ENCODE peak calls at places on chromosomes 13 and 19, in five cellular contexts. One of them, this sample, is unnamed.
A peak's percentile ranks its signal among the peaks of the same experiment; 100 is the strongest.

GRCh38 chr13:112618501-112618900 is 30.5 kb upstream of the TUBGCP3 start:
- DNase-seq in fibroblast of pulmonary artery: no peak
- DNase-seq in NAMALWA: no peak
- DNase-seq in activated CD8-positive, alpha-beta memory T cell treated with anti-CD3 and anti-CD28 coated beads, Interleukin-2, amount 50 U/mL, for 48 hours: no peak
- DNase-seq in stimulated activated CD4-positive, alpha-beta T cell treated with anti-CD3 and anti-CD28 coated beads, TNF-alpha, amount 100 ng/mL, for 1 hour: no peak
- DNase-seq in this sample: no peak

GRCh38 chr13:29923554-29924481 is 73.4 kb upstream of the UBL3 start:
- DNase-seq in stimulated activated CD4-positive, alpha-beta T cell treated with anti-CD3 and anti-CD28 coated beads, TNF-alpha, amount 100 ng/mL, for 1 hour: peak; percentile 23
- DNase-seq in activated CD8-positive, alpha-beta memory T cell treated with anti-CD3 and anti-CD28 coated beads, Interleukin-2, amount 50 U/mL, for 48 hours: peak; percentile 89
- DNase-seq in NAMALWA: peak; percentile 64
- DNase-seq in fibroblast of pulmonary artery: peak; percentile 95
- DNase-seq in this sample: peak; percentile 93

GRCh38 chr13:31166591-31166990 is 4.9 kb upstream of the HSPH1 start:
- DNase-seq in stimulated activated CD4-positive, alpha-beta T cell treated with anti-CD3 and anti-CD28 coated beads, TNF-alpha, amount 100 ng/mL, for 1 hour: no peak
- DNase-seq in NAMALWA: no peak
- DNase-seq in fibroblast of pulmonary artery: no peak
- DNase-seq in activated CD8-positive, alpha-beta memory T cell treated with anti-CD3 and anti-CD28 coated beads, Interleukin-2, amount 50 U/mL, for 48 hours: no peak
- DNase-seq in this sample: no peak

GRCh38 chr19:53927745-53928144 is 18.7 kb downstream of the CACNG7 start:
- DNase-seq in activated CD8-positive, alpha-beta memory T cell treated with anti-CD3 and anti-CD28 coated beads, Interleukin-2, amount 50 U/mL, for 48 hours: no peak
- DNase-seq in NAMALWA: peak; percentile 59
- DNase-seq in stimulated activated CD4-positive, alpha-beta T cell treated with anti-CD3 and anti-CD28 coated beads, TNF-alpha, amount 100 ng/mL, for 1 hour: no peak
- DNase-seq in fibroblast of pulmonary artery: peak; percentile 81
- DNase-seq in this sample: no peak

GRCh38 chr13:113064534-113065405 is 40.8 kb upstream of the F7 start:
- DNase-seq in stimulated activated CD4-positive, alpha-beta T cell treated with anti-CD3 and anti-CD28 coated beads, TNF-alpha, amount 100 ng/mL, for 1 hour: no peak
- DNase-seq in activated CD8-positive, alpha-beta memory T cell treated with anti-CD3 and anti-CD28 coated beads, Interleukin-2, amount 50 U/mL, for 48 hours: no peak
- DNase-seq in NAMALWA: no peak
- DNase-seq in fibroblast of pulmonary artery: peak; percentile 79
- DNase-seq in this sample: no peak

GRCh38 chr13:80361883-80362327 is 21.0 kb upstream of the SPRY2 start:
- DNase-seq in NAMALWA: peak; percentile 50
- DNase-seq in stimulated activated CD4-positive, alpha-beta T cell treated with anti-CD3 and anti-CD28 coated beads, TNF-alpha, amount 100 ng/mL, for 1 hour: no peak
- DNase-seq in fibroblast of pulmonary artery: no peak
- DNase-seq in activated CD8-positive, alpha-beta memory T cell treated with anti-CD3 and anti-CD28 coated beads, Interleukin-2, amount 50 U/mL, for 48 hours: no peak
- DNase-seq in this sample: no peak

GRCh38 chr13:106401081-106401480 is 134.4 kb downstream of the EFNB2 start:
- DNase-seq in stimulated activated CD4-positive, alpha-beta T cell treated with anti-CD3 and anti-CD28 coated beads, TNF-alpha, amount 100 ng/mL, for 1 hour: no peak
- DNase-seq in activated CD8-positive, alpha-beta memory T cell treated with anti-CD3 and anti-CD28 coated beads, Interleukin-2, amount 50 U/mL, for 48 hours: no peak
- DNase-seq in NAMALWA: no peak
- DNase-seq in fibroblast of pulmonary artery: peak; percentile 21
- DNase-seq in this sample: no peak

GRCh38 chr13:106372199-106373160 is 163.0 kb downstream of the EFNB2 start:
- DNase-seq in activated CD8-positive, alpha-beta memory T cell treated with anti-CD3 and anti-CD28 coated beads, Interleukin-2, amount 50 U/mL, for 48 hours: no peak
- DNase-seq in stimulated activated CD4-positive, alpha-beta T cell treated with anti-CD3 and anti-CD28 coated beads, TNF-alpha, amount 100 ng/mL, for 1 hour: no peak
- DNase-seq in NAMALWA: no peak
- DNase-seq in fibroblast of pulmonary artery: peak; percentile 59
- DNase-seq in this sample: no peak

GRCh38 chr19:16293133-16294085 is 31.2 kb upstream of the KLF2 start:
- DNase-seq in activated CD8-positive, alpha-beta memory T cell treated with anti-CD3 and anti-CD28 coated beads, Interleukin-2, amount 50 U/mL, for 48 hours: no peak
- DNase-seq in NAMALWA: no peak
- DNase-seq in fibroblast of pulmonary artery: peak; percentile 100
- DNase-seq in stimulated activated CD4-positive, alpha-beta T cell treated with anti-CD3 and anti-CD28 coated beads, TNF-alpha, amount 100 ng/mL, for 1 hour: no peak
- DNase-seq in this sample: no peak

GRCh38 chr19:6076675-6077463 is 33.4 kb downstream of the RFX2 start:
- DNase-seq in fibroblast of pulmonary artery: peak; percentile 87
- DNase-seq in activated CD8-positive, alpha-beta memory T cell treated with anti-CD3 and anti-CD28 coated beads, Interleukin-2, amount 50 U/mL, for 48 hours: no peak
- DNase-seq in NAMALWA: no peak
- DNase-seq in stimulated activated CD4-positive, alpha-beta T cell treated with anti-CD3 and anti-CD28 coated beads, TNF-alpha, amount 100 ng/mL, for 1 hour: no peak
- DNase-seq in this sample: no peak

GRCh38 chr13:23766199-23766771 is 122.9 kb downstream of the MIPEP start:
- DNase-seq in stimulated activated CD4-positive, alpha-beta T cell treated with anti-CD3 and anti-CD28 coated beads, TNF-alpha, amount 100 ng/mL, for 1 hour: no peak
- DNase-seq in NAMALWA: no peak
- DNase-seq in fibroblast of pulmonary artery: no peak
- DNase-seq in activated CD8-positive, alpha-beta memory T cell treated with anti-CD3 and anti-CD28 coated beads, Interleukin-2, amount 50 U/mL, for 48 hours: no peak
- DNase-seq in this sample: no peak

GRCh38 chr13:74979703-74980102 is 502.3 kb downstream of the TBC1D4 start:
- DNase-seq in NAMALWA: no peak
- DNase-seq in activated CD8-positive, alpha-beta memory T cell treated with anti-CD3 and anti-CD28 coated beads, Interleukin-2, amount 50 U/mL, for 48 hours: no peak
- DNase-seq in fibroblast of pulmonary artery: no peak
- DNase-seq in stimulated activated CD4-positive, alpha-beta T cell treated with anti-CD3 and anti-CD28 coated beads, TNF-alpha, amount 100 ng/mL, for 1 hour: no peak
- DNase-seq in this sample: no peak

GRCh38 chr19:35773020-35773809 is 2.1 kb upstream of the ARHGAP33 start:
- DNase-seq in stimulated activated CD4-positive, alpha-beta T cell treated with anti-CD3 and anti-CD28 coated beads, TNF-alpha, amount 100 ng/mL, for 1 hour: no peak
- DNase-seq in NAMALWA: no peak
- DNase-seq in fibroblast of pulmonary artery: peak; percentile 54
- DNase-seq in activated CD8-positive, alpha-beta memory T cell treated with anti-CD3 and anti-CD28 coated beads, Interleukin-2, amount 50 U/mL, for 48 hours: no peak
- DNase-seq in this sample: no peak

GRCh38 chr13:40519637-40520036 is 146.8 kb downstream of the FOXO1 start:
- DNase-seq in fibroblast of pulmonary artery: no peak
- DNase-seq in activated CD8-positive, alpha-beta memory T cell treated with anti-CD3 and anti-CD28 coated beads, Interleukin-2, amount 50 U/mL, for 48 hours: no peak
- DNase-seq in NAMALWA: no peak
- DNase-seq in stimulated activated CD4-positive, alpha-beta T cell treated with anti-CD3 and anti-CD28 coated beads, TNF-alpha, amount 100 ng/mL, for 1 hour: no peak
- DNase-seq in this sample: no peak

GRCh38 chr19:13833330-13834265 is 38.4 kb downstream of the ZSWIM4 start:
- DNase-seq in activated CD8-positive, alpha-beta memory T cell treated with anti-CD3 and anti-CD28 coated beads, Interleukin-2, amount 50 U/mL, for 48 hours: peak; percentile 96
- DNase-seq in NAMALWA: peak; percentile 91
- DNase-seq in fibroblast of pulmonary artery: peak; percentile 90
- DNase-seq in stimulated activated CD4-positive, alpha-beta T cell treated with anti-CD3 and anti-CD28 coated beads, TNF-alpha, amount 100 ng/mL, for 1 hour: peak; percentile 81
- DNase-seq in this sample: peak; percentile 94

GRCh38 chr13:43469791-43470190 is 317.0 kb downstream of the ENOX1 start:
- DNase-seq in stimulated activated CD4-positive, alpha-beta T cell treated with anti-CD3 and anti-CD28 coated beads, TNF-alpha, amount 100 ng/mL, for 1 hour: no peak
- DNase-seq in fibroblast of pulmonary artery: no peak
- DNase-seq in activated CD8-positive, alpha-beta memory T cell treated with anti-CD3 and anti-CD28 coated beads, Interleukin-2, amount 50 U/mL, for 48 hours: no peak
- DNase-seq in NAMALWA: no peak
- DNase-seq in this sample: no peak

GRCh38 chr19:10961073-10961762 is 388 bp downstream of the SMARCA4 start:
- DNase-seq in fibroblast of pulmonary artery: peak; percentile 30
- DNase-seq in activated CD8-positive, alpha-beta memory T cell treated with anti-CD3 and anti-CD28 coated beads, Interleukin-2, amount 50 U/mL, for 48 hours: peak; percentile 72
- DNase-seq in stimulated activated CD4-positive, alpha-beta T cell treated with anti-CD3 and anti-CD28 coated beads, TNF-alpha, amount 100 ng/mL, for 1 hour: no peak
- DNase-seq in NAMALWA: peak; percentile 57
- DNase-seq in this sample: no peak

GRCh38 chr19:3478409-3479176 is 1.7 kb downstream of the SMIM24 start:
- DNase-seq in NAMALWA: no peak
- DNase-seq in fibroblast of pulmonary artery: no peak
- DNase-seq in stimulated activated CD4-positive, alpha-beta T cell treated with anti-CD3 and anti-CD28 coated beads, TNF-alpha, amount 100 ng/mL, for 1 hour: no peak
- DNase-seq in activated CD8-positive, alpha-beta memory T cell treated with anti-CD3 and anti-CD28 coated beads, Interleukin-2, amount 50 U/mL, for 48 hours: no peak
- DNase-seq in this sample: no peak

GRCh38 chr19:38093154-38093553 is 130.9 kb downstream of the DPF1 start:
- DNase-seq in fibroblast of pulmonary artery: no peak
- DNase-seq in stimulated activated CD4-positive, alpha-beta T cell treated with anti-CD3 and anti-CD28 coated beads, TNF-alpha, amount 100 ng/mL, for 1 hour: no peak
- DNase-seq in activated CD8-positive, alpha-beta memory T cell treated with anti-CD3 and anti-CD28 coated beads, Interleukin-2, amount 50 U/mL, for 48 hours: no peak
- DNase-seq in NAMALWA: no peak
- DNase-seq in this sample: no peak

GRCh38 chr19:33988601-33989000 is 183.7 kb upstream of the LSM14A start:
- DNase-seq in activated CD8-positive, alpha-beta memory T cell treated with anti-CD3 and anti-CD28 coated beads, Interleukin-2, amount 50 U/mL, for 48 hours: no peak
- DNase-seq in fibroblast of pulmonary artery: no peak
- DNase-seq in NAMALWA: no peak
- DNase-seq in stimulated activated CD4-positive, alpha-beta T cell treated with anti-CD3 and anti-CD28 coated beads, TNF-alpha, amount 100 ng/mL, for 1 hour: no peak
- DNase-seq in this sample: no peak

GRCh38 chr13:67238277-67238859 is 8.2 kb upstream of the PCDH9 start:
- DNase-seq in activated CD8-positive, alpha-beta memory T cell treated with anti-CD3 and anti-CD28 coated beads, Interleukin-2, amount 50 U/mL, for 48 hours: no peak
- DNase-seq in fibroblast of pulmonary artery: peak; percentile 67
- DNase-seq in stimulated activated CD4-positive, alpha-beta T cell treated with anti-CD3 and anti-CD28 coated beads, TNF-alpha, amount 100 ng/mL, for 1 hour: no peak
- DNase-seq in NAMALWA: peak; percentile 81
- DNase-seq in this sample: no peak

GRCh38 chr19:1324792-1325567 is 39.3 kb downstream of the EFNA2 start:
- DNase-seq in fibroblast of pulmonary artery: peak; percentile 69
- DNase-seq in NAMALWA: no peak
- DNase-seq in stimulated activated CD4-positive, alpha-beta T cell treated with anti-CD3 and anti-CD28 coated beads, TNF-alpha, amount 100 ng/mL, for 1 hour: no peak
- DNase-seq in activated CD8-positive, alpha-beta memory T cell treated with anti-CD3 and anti-CD28 coated beads, Interleukin-2, amount 50 U/mL, for 48 hours: peak; percentile 70
- DNase-seq in this sample: no peak

GRCh38 chr19:41096353-41096752 is 8.1 kb downstream of the CYP2A13 start:
- DNase-seq in fibroblast of pulmonary artery: no peak
- DNase-seq in stimulated activated CD4-positive, alpha-beta T cell treated with anti-CD3 and anti-CD28 coated beads, TNF-alpha, amount 100 ng/mL, for 1 hour: no peak
- DNase-seq in NAMALWA: no peak
- DNase-seq in activated CD8-positive, alpha-beta memory T cell treated with anti-CD3 and anti-CD28 coated beads, Interleukin-2, amount 50 U/mL, for 48 hours: no peak
- DNase-seq in this sample: no peak

GRCh38 chr13:112443191-112444000 is 67.2 kb downstream of the SPACA7 start:
- DNase-seq in fibroblast of pulmonary artery: no peak
- DNase-seq in NAMALWA: peak; percentile 29
- DNase-seq in activated CD8-positive, alpha-beta memory T cell treated with anti-CD3 and anti-CD28 coated beads, Interleukin-2, amount 50 U/mL, for 48 hours: no peak
- DNase-seq in stimulated activated CD4-positive, alpha-beta T cell treated with anti-CD3 and anti-CD28 coated beads, TNF-alpha, amount 100 ng/mL, for 1 hour: no peak
- DNase-seq in this sample: no peak

GRCh38 chr19:13718733-13719132 is 45.6 kb upstream of the MRI1 start:
- DNase-seq in stimulated activated CD4-positive, alpha-beta T cell treated with anti-CD3 and anti-CD28 coated beads, TNF-alpha, amount 100 ng/mL, for 1 hour: no peak
- DNase-seq in activated CD8-positive, alpha-beta memory T cell treated with anti-CD3 and anti-CD28 coated beads, Interleukin-2, amount 50 U/mL, for 48 hours: no peak
- DNase-seq in NAMALWA: no peak
- DNase-seq in fibroblast of pulmonary artery: peak; percentile 34
- DNase-seq in this sample: no peak

GRCh38 chr19:49451430-49452181 is at the start of gene PIH1D1:
- DNase-seq in activated CD8-positive, alpha-beta memory T cell treated with anti-CD3 and anti-CD28 coated beads, Interleukin-2, amount 50 U/mL, for 48 hours: peak; percentile 92
- DNase-seq in NAMALWA: peak; percentile 99
- DNase-seq in stimulated activated CD4-positive, alpha-beta T cell treated with anti-CD3 and anti-CD28 coated beads, TNF-alpha, amount 100 ng/mL, for 1 hour: peak; percentile 88
- DNase-seq in fibroblast of pulmonary artery: peak; percentile 100
- DNase-seq in this sample: peak; percentile 97

GRCh38 chr19:15551183-15552004 is 43.1 kb downstream of the CYP4F22 start:
- DNase-seq in activated CD8-positive, alpha-beta memory T cell treated with anti-CD3 and anti-CD28 coated beads, Interleukin-2, amount 50 U/mL, for 48 hours: peak; percentile 89
- DNase-seq in fibroblast of pulmonary artery: peak; percentile 13
- DNase-seq in NAMALWA: peak; percentile 41
- DNase-seq in stimulated activated CD4-positive, alpha-beta T cell treated with anti-CD3 and anti-CD28 coated beads, TNF-alpha, amount 100 ng/mL, for 1 hour: peak; percentile 41
- DNase-seq in this sample: no peak

GRCh38 chr19:5498817-5499535 is 43.8 kb downstream of the ZNRF4 start:
- DNase-seq in activated CD8-positive, alpha-beta memory T cell treated with anti-CD3 and anti-CD28 coated beads, Interleukin-2, amount 50 U/mL, for 48 hours: no peak
- DNase-seq in stimulated activated CD4-positive, alpha-beta T cell treated with anti-CD3 and anti-CD28 coated beads, TNF-alpha, amount 100 ng/mL, for 1 hour: no peak
- DNase-seq in NAMALWA: no peak
- DNase-seq in fibroblast of pulmonary artery: no peak
- DNase-seq in this sample: no peak

GRCh38 chr19:28980236-28980868 is 232.6 kb downstream of the UQCRFS1 start:
- DNase-seq in activated CD8-positive, alpha-beta memory T cell treated with anti-CD3 and anti-CD28 coated beads, Interleukin-2, amount 50 U/mL, for 48 hours: no peak
- DNase-seq in fibroblast of pulmonary artery: peak; percentile 42
- DNase-seq in stimulated activated CD4-positive, alpha-beta T cell treated with anti-CD3 and anti-CD28 coated beads, TNF-alpha, amount 100 ng/mL, for 1 hour: no peak
- DNase-seq in NAMALWA: no peak
- DNase-seq in this sample: no peak

GRCh38 chr13:38685974-38686571 is 804 bp upstream of the FREM2 start:
- DNase-seq in stimulated activated CD4-positive, alpha-beta T cell treated with anti-CD3 and anti-CD28 coated beads, TNF-alpha, amount 100 ng/mL, for 1 hour: no peak
- DNase-seq in NAMALWA: peak; percentile 35
- DNase-seq in activated CD8-positive, alpha-beta memory T cell treated with anti-CD3 and anti-CD28 coated beads, Interleukin-2, amount 50 U/mL, for 48 hours: no peak
- DNase-seq in fibroblast of pulmonary artery: peak; percentile 13
- DNase-seq in this sample: no peak

GRCh38 chr13:30748717-30749116 is 13.4 kb downstream of the ALOX5AP start:
- DNase-seq in stimulated activated CD4-positive, alpha-beta T cell treated with anti-CD3 and anti-CD28 coated beads, TNF-alpha, amount 100 ng/mL, for 1 hour: no peak
- DNase-seq in fibroblast of pulmonary artery: no peak
- DNase-seq in NAMALWA: no peak
- DNase-seq in activated CD8-positive, alpha-beta memory T cell treated with anti-CD3 and anti-CD28 coated beads, Interleukin-2, amount 50 U/mL, for 48 hours: no peak
- DNase-seq in this sample: no peak